ENCODE peak calls at places on chromosomes 3 and 15, in seven cellular contexts. Y, M, V, T, Z, B and U are unnamed samples.

GRCh38 chr3:133828576-133829309 is 23.1 kb downstream of the SRPRB start:
- DNase-seq in B (no peak), M (no peak), Z (no peak), T (no peak), Y (peak), V (no peak), U (no peak)

GRCh38 chr15:88586401-88587162 is 34.6 kb upstream of the AEN start:
- DNase-seq in M (no peak), Y (no peak), B (no peak), V (no peak), Z (no peak), T (peak), U (no peak)

GRCh38 chr15:80635953-80636352 is 59.2 kb upstream of the ABHD17C start:
- DNase-seq in B (no peak), M (no peak), Z (no peak), T (no peak), V (no peak), Y (no peak), U (no peak)

GRCh38 chr3:189365609-189366564 is 194.1 kb downstream of the TPRG1 start:
- DNase-seq in M (no peak), Y (no peak), B (no peak), T (no peak), V (no peak), Z (no peak), U (no peak)

GRCh38 chr15:77160562-77161481 is 89.9 kb upstream of the TSPAN3 start:
- DNase-seq in Z (no peak), V (peak), M (peak), Y (no peak), T (no peak), B (no peak), U (no peak)

GRCh38 chr3:108103971-108104797 is 13.4 kb upstream of the CD47 start:
- DNase-seq in B (no peak), Z (no peak), M (no peak), V (no peak), Y (peak), T (no peak), U (no peak)

GRCh38 chr15:40106203-40107161 is 2.2 kb downstream of the BMF start:
- DNase-seq in B (peak), Y (peak), M (peak), Z (no peak), T (no peak), V (no peak), U (no peak)

GRCh38 chr3:182220013-182220412 is 508.3 kb downstream of the SOX2 start:
- DNase-seq in M (peak), T (no peak), V (no peak), Y (no peak), B (no peak), Z (no peak), U (no peak)

GRCh38 chr3:30549600-30549999 is 56.8 kb upstream of the TGFBR2 start:
- DNase-seq in B (no peak), V (no peak), Y (no peak), Z (peak), T (no peak), M (no peak), U (no peak)

GRCh38 chr3:8560608-8561007 is 59.0 kb downstream of the LMCD1 start:
- DNase-seq in M (no peak), Z (no peak), Y (no peak), T (no peak), B (no peak), V (no peak), U (no peak)

GRCh38 chr3:94615275-94616065 is 552.6 kb downstream of the NSUN3 start:
- DNase-seq in B (no peak), Y (no peak), V (no peak), T (no peak), M (no peak), Z (no peak), U (no peak)

GRCh38 chr15:85742186-85742751 is 52.5 kb downstream of the KLHL25 start:
- DNase-seq in B (no peak), V (no peak), Y (no peak), Z (no peak), M (no peak), T (peak), U (no peak)

GRCh38 chr3:168431436-168431835 is 335.7 kb upstream of the GOLIM4 start:
- DNase-seq in M (no peak), Z (no peak), Y (no peak), V (no peak), B (no peak), T (no peak), U (no peak)

GRCh38 chr15:67550522-67550921 is 8.0 kb downstream of the MAP2K5 start:
- DNase-seq in Y (peak), B (no peak), V (no peak), Z (no peak), M (no peak), T (no peak), U (no peak)

GRCh38 chr3:72892081-72892763 is 4.4 kb downstream of the GXYLT2 start:
- DNase-seq in T (no peak), V (no peak), B (no peak), Y (no peak), M (peak), Z (no peak), U (no peak)

GRCh38 chr15:73749533-73749932 is 3.6 kb downstream of the INSYN1 start:
- DNase-seq in Y (no peak), Z (no peak), V (no peak), T (no peak), B (no peak), M (no peak), U (no peak)

GRCh38 chr3:32816439-32817194 is 1.2 kb upstream of the TRIM71 start:
- DNase-seq in Z (peak), V (no peak), M (peak), Y (no peak), B (no peak), T (peak), U (no peak)

GRCh38 chr15:90062023-90062728 is 40.1 kb downstream of the IDH2 start:
- DNase-seq in Y (peak), T (no peak), V (no peak), M (no peak), B (no peak), Z (peak), U (no peak)

GRCh38 chr15:32651229-32651837 is 9.8 kb downstream of the SCG5 start:
- DNase-seq in V (peak), B (no peak), Z (no peak), M (peak), T (peak), Y (peak), U (peak)

GRCh38 chr15:78906310-78906608 is 33.6 kb downstream of the MORF4L1 start:
- DNase-seq in M (peak), T (no peak), V (no peak), Y (no peak), Z (no peak), B (no peak), U (peak)

GRCh38 chr3:126986001-126986400 is 3.1 kb downstream of the PLXNA1 start:
- DNase-seq in V (no peak), B (no peak), Z (no peak), T (peak), Y (peak), M (no peak), U (no peak)

GRCh38 chr15:77642019-77642418 is 9.3 kb upstream of the LINGO1 start:
- DNase-seq in V (no peak), M (no peak), B (no peak), Z (no peak), T (no peak), Y (no peak), U (no peak)

GRCh38 chr3:29080967-29081366 is 199.9 kb upstream of the RBMS3 start:
- DNase-seq in M (no peak), V (no peak), B (no peak), Y (no peak), T (no peak), Z (no peak), U (no peak)

GRCh38 chr3:143445118-143445517 is 325.5 kb downstream of the CHST2 start:
- DNase-seq in B (peak), Z (no peak), M (no peak), Y (no peak), T (no peak), V (no peak), U (no peak)

GRCh38 chr3:143209715-143210059 is 90.1 kb downstream of the CHST2 start:
- DNase-seq in T (no peak), Z (no peak), V (no peak), Y (no peak), B (no peak), M (no peak), U (no peak)

GRCh38 chr3:125087768-125088391 is 32.1 kb upstream of the HEG1 start:
- DNase-seq in Y (no peak), V (no peak), T (no peak), B (no peak), Z (no peak), M (no peak), U (no peak)

GRCh38 chr3:148042663-148043445 is 633.7 kb downstream of the ZIC1 start:
- DNase-seq in T (peak), M (no peak), Y (no peak), V (no peak), B (no peak), Z (no peak), U (no peak)

GRCh38 chr15:98896802-98897732 is 110.5 kb downstream of the PGPEP1L start:
- DNase-seq in V (peak), T (no peak), M (peak), Y (no peak), Z (no peak), B (no peak), U (peak)

GRCh38 chr3:125585595-125586223 is 9.6 kb downstream of the OSBPL11 start:
- DNase-seq in Z (no peak), V (peak), T (peak), M (peak), Y (peak), B (no peak), U (no peak)

GRCh38 chr15:85964471-85964870 is 115.2 kb upstream of the AGBL1 start:
- DNase-seq in M (no peak), B (no peak), V (no peak), Y (no peak), Z (no peak), T (no peak), U (no peak)

GRCh38 chr15:34182942-34183341 is 27.0 kb downstream of the KATNBL1 start:
- DNase-seq in M (no peak), Y (no peak), V (no peak), Z (no peak), T (no peak), B (no peak), U (no peak)

GRCh38 chr15:63683343-63683951 is 86.3 kb downstream of the FBXL22 start:
- DNase-seq in Y (no peak), T (no peak), M (no peak), Z (no peak), B (no peak), V (no peak), U (no peak)

GRCh38 chr15:22887157-22887951 is 48.9 kb downstream of the NIPA2 start:
- DNase-seq in T (no peak), B (no peak), Y (peak), Z (no peak), V (no peak), M (no peak), U (no peak)

DNA sequence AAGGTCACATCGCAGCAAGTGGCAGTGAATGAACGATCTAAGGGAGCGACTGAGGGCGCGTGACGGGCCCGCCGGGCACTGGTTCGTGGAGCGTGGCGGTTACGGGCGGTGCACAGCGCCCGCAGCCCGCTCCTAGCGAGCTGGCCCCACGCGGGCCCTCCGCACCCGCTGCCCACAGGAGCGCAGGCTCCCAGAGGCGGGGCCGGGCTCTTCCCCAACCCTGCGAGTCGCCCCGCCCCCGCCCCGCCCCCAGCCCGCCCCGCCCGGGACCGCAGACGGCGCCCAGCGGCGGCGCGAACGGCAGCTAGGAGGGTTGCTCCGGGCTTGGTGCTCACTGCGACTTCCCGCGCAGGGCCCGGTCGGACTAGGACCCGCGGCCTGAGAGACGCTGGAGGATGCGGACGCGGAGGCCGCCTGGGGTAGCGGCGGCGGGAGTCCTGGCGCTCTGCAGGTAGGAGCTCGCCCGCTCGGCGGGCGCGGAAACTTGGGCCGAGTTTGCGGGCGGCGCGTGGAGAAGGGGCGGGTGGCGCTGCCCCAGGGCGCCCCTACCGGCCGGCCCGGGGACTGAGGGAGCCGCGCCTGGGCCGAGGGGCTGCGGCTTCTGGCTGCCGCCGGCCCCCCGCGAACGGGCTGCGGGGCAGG is at the start of gene C15orf39:
- DNase-seq in Z (no peak), Y (peak), M (peak), V (peak), B (no peak), T (peak), U (no peak)
- H3K27ac ChIP-seq in Z (peak), Y (peak), M (peak), V (peak), B (peak), T (peak), U (peak)

GRCh38 chr3:50157821-50158556 is 2.9 kb downstream of the SEMA3F start:
- DNase-seq in Z (no peak), M (no peak), T (no peak), Y (peak), V (no peak), B (no peak), U (no peak)
- H3K4me3 ChIP-seq in Z (no peak), M (no peak), T (no peak), Y (no peak), V (no peak), B (no peak), U (peak)

GRCh38 chr3:10524799-10525301 is 19.5 kb upstream of the ATP2B2 start:
- DNase-seq in Z (no peak), M (no peak), Y (no peak), V (no peak), T (no peak), B (no peak), U (no peak)
- TF ChIP-seq SIN3A in Z (no peak), M (no peak), Y (no peak), V (no peak), T (no peak), B (no peak), U (no peak)

DNA sequence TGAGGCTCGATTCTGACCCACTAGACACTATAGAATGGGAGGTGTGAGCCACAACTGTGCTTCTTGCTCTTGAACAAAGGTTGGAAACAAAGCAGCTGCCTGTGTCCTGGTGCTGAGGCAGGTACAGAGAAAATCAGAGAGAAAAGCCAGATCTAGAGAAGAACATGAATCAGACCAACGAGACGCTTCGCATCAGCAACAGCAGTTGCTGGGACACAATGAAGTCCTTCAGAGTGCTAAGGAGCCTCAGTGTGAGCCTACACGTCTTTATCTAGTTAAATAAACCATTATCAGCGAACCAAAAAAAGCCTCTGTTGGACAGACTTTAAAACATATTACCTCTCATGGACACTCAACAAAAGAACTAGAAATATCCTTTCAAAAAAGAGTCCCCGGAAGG is 86.3 kb upstream of the MEX3B start:
- DNase-seq in Y (no peak), M (no peak), B (no peak), Z (no peak), V (no peak), T (no peak), U (no peak)
- H3K27ac ChIP-seq in Y (no peak), M (no peak), B (no peak), Z (no peak), V (no peak), T (peak), U (no peak)